ENCODE peak calls at places on chromosomes 2 and 18, in eight cellular contexts. K, P, Y, X, G, B, L and R are unnamed samples.

GRCh38 chr2:81194176-81194575 is 889.6 kb upstream of the LRRTM1 start:
- DNase-seq in K (no peak), P (no peak), Y (no peak), X (no peak), G (no peak), B (no peak), L (no peak), R (no peak)

GRCh38 chr2:41040782-41041181 is 588.9 kb upstream of the SLC8A1 start:
- DNase-seq in K (no peak), P (no peak), Y (no peak), X (no peak), G (no peak), B (no peak), L (no peak), R (no peak)

GRCh38 chr18:44716697-44717163 is 36.0 kb downstream of the SETBP1 start:
- DNase-seq in K (no peak), P (no peak), Y (no peak), X (no peak), G (no peak), B (no peak), L (no peak), R (no peak)

GRCh38 chr2:74096061-74096460 is 51.7 kb downstream of the BOLA3 start:
- DNase-seq in K (no peak), P (peak), Y (no peak), X (no peak), G (no peak), B (no peak), L (no peak), R (no peak)

GRCh38 chr18:51110073-51110797 is 80.2 kb downstream of the SMAD4 start:
- DNase-seq in K (peak), P (peak), Y (peak), X (peak), G (peak), B (peak), L (peak), R (peak)

GRCh38 chr18:8121091-8121490 is 488.1 kb upstream of the RAB12 start:
- DNase-seq in K (no peak), P (no peak), Y (no peak), X (no peak), G (no peak), B (no peak), L (no peak), R (no peak)

GRCh38 chr2:110866496-110866895 is 134.1 kb downstream of the ACOXL start:
- DNase-seq in K (no peak), P (no peak), Y (no peak), X (no peak), G (no peak), B (no peak), L (no peak), R (no peak)

GRCh38 chr2:240477916-240478315 is 42.5 kb downstream of the GPC1 start:
- DNase-seq in K (no peak), P (peak), Y (no peak), X (no peak), G (no peak), B (no peak), L (no peak), R (no peak)

GRCh38 chr2:240596080-240596460 is 9.5 kb downstream of the CAPN10 start:
- DNase-seq in K (no peak), P (no peak), Y (no peak), X (no peak), G (peak), B (no peak), L (no peak), R (no peak)

GRCh38 chr18:48244530-48244929 is 164.7 kb downstream of the ZBTB7C start:
- DNase-seq in K (no peak), P (no peak), Y (no peak), X (no peak), G (no peak), B (no peak), L (no peak), R (no peak)

GRCh38 chr2:134411279-134411827 is 157.5 kb downstream of the MGAT5 start:
- DNase-seq in K (no peak), P (no peak), Y (no peak), X (no peak), G (no peak), B (no peak), L (no peak), R (no peak)

GRCh38 chr2:32058130-32058529 is 5.2 kb upstream of the SPAST start:
- DNase-seq in K (no peak), P (no peak), Y (no peak), X (no peak), G (no peak), B (no peak), L (peak), R (no peak)

GRCh38 chr18:32450026-32450681 is 20.5 kb downstream of the GAREM1 start:
- DNase-seq in K (no peak), P (no peak), Y (no peak), X (no peak), G (no peak), B (no peak), L (no peak), R (no peak)

GRCh38 chr18:51154664-51155063 is 42.8 kb downstream of the MEX3C start:
- DNase-seq in K (no peak), P (no peak), Y (no peak), X (no peak), G (no peak), B (no peak), L (no peak), R (no peak)

GRCh38 chr2:72112421-72112820 is 35.2 kb downstream of the CYP26B1 start:
- DNase-seq in K (no peak), P (no peak), Y (peak), X (no peak), G (no peak), B (peak), L (peak), R (no peak)

GRCh38 chr2:54634012-54634411 is 89.5 kb upstream of the EML6 start:
- DNase-seq in K (no peak), P (no peak), Y (no peak), X (no peak), G (no peak), B (peak), L (peak), R (no peak)

GRCh38 chr2:213147550-213147949 is 3.9 kb downstream of the IKZF2 start:
- DNase-seq in K (no peak), P (no peak), Y (no peak), X (no peak), G (no peak), B (no peak), L (no peak), R (no peak)

GRCh38 chr2:213149949-213150314 is 1.5 kb downstream of the IKZF2 start:
- DNase-seq in K (no peak), P (no peak), Y (no peak), X (no peak), G (no peak), B (no peak), L (no peak), R (no peak)

GRCh38 chr2:213150315-213150951 is 979 bp downstream of the IKZF2 start:
- DNase-seq in K (no peak), P (peak), Y (peak), X (peak), G (no peak), B (no peak), L (peak), R (peak)

GRCh38 chr2:213148572-213149331 is 2.7 kb downstream of the IKZF2 start:
- DNase-seq in K (no peak), P (no peak), Y (no peak), X (no peak), G (no peak), B (no peak), L (no peak), R (no peak)

GRCh38 chr2:213149332-213149875 is 2.0 kb downstream of the IKZF2 start:
- DNase-seq in K (no peak), P (no peak), Y (no peak), X (no peak), G (no peak), B (no peak), L (peak), R (no peak)
- TF ChIP-seq CTCF in K (no peak), P (no peak), Y (no peak), X (no peak), G (no peak), B (no peak), L (no peak), R (no peak)

GRCh38 chr2:11658623-11659475 is 11.1 kb downstream of the NTSR2 start:
- DNase-seq in K (peak), P (no peak), Y (no peak), X (no peak), G (no peak), B (no peak), L (no peak), R (no peak)

GRCh38 chr2:11658208-11658607 is 11.8 kb downstream of the NTSR2 start:
- DNase-seq in K (peak), P (no peak), Y (peak), X (no peak), G (no peak), B (no peak), L (no peak), R (no peak)

GRCh38 chr2:11656671-11657101 is 13.3 kb downstream of the NTSR2 start:
- DNase-seq in K (peak), P (no peak), Y (peak), X (no peak), G (no peak), B (no peak), L (no peak), R (peak)

GRCh38 chr2:11657195-11657594 is 12.8 kb downstream of the NTSR2 start:
- DNase-seq in K (no peak), P (no peak), Y (no peak), X (no peak), G (no peak), B (no peak), L (no peak), R (no peak)

DNA sequence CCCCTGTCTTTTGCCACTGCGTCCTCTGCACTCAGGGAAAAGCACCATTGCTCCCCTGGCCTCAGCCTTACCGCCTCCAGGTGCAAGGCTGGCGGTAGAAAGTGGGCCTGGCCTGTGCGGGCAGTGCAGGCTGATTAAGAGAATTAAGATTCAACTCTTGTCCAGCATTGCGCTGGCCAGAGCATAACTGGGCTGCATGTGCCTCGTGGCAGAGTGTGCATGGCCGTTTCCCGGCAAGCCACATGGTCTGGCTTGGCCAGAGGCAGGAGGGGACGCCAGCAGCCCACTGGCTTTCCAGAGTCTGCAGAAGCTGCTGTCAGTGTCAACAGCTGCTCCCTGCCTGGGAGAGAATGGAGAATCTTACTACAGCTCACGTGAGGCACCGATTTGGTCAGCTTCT is 12.3 kb downstream of the NTSR2 start:
- DNase-seq in K (peak), P (no peak), Y (no peak), X (no peak), G (no peak), B (no peak), L (no peak), R (no peak)
- TF ChIP-seq CTCF in K (no peak), P (no peak), Y (no peak), X (no peak), G (no peak), B (no peak), L (no peak), R (no peak)

GRCh38 chr18:75045249-75045648 is 163.7 kb downstream of the PTGR3 start:
- DNase-seq in K (no peak), P (no peak), Y (no peak), X (no peak), G (no peak), B (no peak), L (no peak), R (no peak)

GRCh38 chr18:75043478-75043877 is 165.5 kb downstream of the PTGR3 start:
- DNase-seq in K (no peak), P (no peak), Y (no peak), X (no peak), G (no peak), B (no peak), L (no peak), R (no peak)

GRCh38 chr18:75044296-75044695 is 164.6 kb downstream of the PTGR3 start:
- DNase-seq in K (no peak), P (no peak), Y (no peak), X (no peak), G (no peak), B (no peak), L (no peak), R (no peak)

GRCh38 chr18:75044791-75045190 is 164.1 kb downstream of the PTGR3 start:
- DNase-seq in K (no peak), P (no peak), Y (no peak), X (no peak), G (no peak), B (no peak), L (no peak), R (no peak)

DNA sequence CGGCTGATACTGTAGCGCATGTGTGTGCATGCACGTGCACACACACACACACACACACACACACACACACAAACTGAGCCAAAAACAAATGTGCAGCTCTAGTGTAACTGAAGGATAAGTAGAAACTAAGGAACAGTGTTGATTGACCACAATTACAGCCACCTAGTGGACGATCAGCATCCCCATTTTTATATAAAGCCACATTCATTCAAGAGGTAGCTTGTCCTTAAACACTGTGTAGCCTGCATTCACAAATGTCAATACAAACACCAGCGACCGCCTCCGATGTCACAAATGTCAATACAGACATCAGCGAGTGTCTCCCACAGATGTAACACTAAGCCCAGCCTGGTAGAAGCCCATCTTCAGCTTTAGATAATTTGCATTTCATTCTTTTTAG is 167.4 kb downstream of the PTGR3 start:
- DNase-seq in K (no peak), P (no peak), Y (peak), X (no peak), G (no peak), B (peak), L (peak), R (no peak)
- TF ChIP-seq CTCF in K (peak), P (peak), Y (peak), X (no peak), G (no peak), B (peak), L (peak), R (peak)

GRCh38 chr2:233098615-233099014 is 38.5 kb downstream of the INPP5D start:
- DNase-seq in K (no peak), P (peak), Y (no peak), X (peak), G (no peak), B (no peak), L (peak), R (peak)
- TF ChIP-seq CTCF in K (peak), P (peak), Y (no peak), X (no peak), G (no peak), B (peak), L (peak), R (peak)

DNA sequence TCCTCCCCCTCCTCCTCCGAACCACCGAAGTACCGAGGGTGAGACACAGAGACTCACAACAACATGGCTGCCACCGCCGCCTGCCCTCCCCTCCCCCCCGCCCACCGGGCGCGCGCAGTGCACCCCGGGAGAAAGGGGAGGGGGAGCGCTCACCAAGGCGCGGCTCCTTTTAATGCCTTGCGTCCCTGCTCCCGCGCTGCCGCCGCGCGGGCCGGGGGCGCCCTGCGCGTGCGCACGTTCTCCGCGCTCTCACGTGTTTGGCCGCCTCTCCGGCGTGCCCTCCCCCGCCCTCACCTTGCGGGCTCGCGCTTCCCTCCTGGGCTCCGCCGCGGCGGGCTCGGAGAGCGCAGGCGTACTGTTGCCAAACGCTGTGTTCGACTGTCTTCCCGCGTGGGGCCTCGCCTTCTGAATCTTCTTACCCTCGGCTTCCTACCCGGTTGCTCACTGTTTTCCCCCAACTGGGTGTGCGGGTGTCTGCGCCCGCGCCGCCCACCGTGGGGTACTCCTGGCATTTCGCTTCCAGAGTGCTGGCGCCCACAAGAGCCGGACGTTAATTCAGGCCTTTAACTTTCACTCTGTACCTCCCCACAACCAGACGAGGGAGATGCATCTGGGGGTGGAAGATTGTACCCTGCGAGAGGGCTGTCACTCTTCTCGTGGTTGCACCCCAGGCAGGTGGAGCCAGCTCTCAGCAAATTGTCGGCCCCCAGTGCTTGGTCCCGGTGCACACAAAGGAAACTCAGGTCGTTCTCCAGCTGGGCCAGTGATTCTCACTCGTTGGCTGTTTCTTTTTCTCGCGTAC is at the start of gene PUM2:
- DNase-seq in K (peak), P (peak), Y (peak), X (peak), G (peak), B (peak), L (peak), R (peak)
- TF ChIP-seq CTCF in K (no peak), P (no peak), Y (no peak), X (no peak), G (peak), B (no peak), L (no peak), R (no peak)

GRCh38 chr18:57135705-57136104 is 11.2 kb upstream of the BOD1L2 start:
- DNase-seq in K (no peak), P (no peak), Y (no peak), X (no peak), G (no peak), B (no peak), L (no peak), R (no peak)
- TF ChIP-seq CTCF in K (peak), P (peak), Y (no peak), X (no peak), G (no peak), B (no peak), L (no peak), R (no peak)

DNA sequence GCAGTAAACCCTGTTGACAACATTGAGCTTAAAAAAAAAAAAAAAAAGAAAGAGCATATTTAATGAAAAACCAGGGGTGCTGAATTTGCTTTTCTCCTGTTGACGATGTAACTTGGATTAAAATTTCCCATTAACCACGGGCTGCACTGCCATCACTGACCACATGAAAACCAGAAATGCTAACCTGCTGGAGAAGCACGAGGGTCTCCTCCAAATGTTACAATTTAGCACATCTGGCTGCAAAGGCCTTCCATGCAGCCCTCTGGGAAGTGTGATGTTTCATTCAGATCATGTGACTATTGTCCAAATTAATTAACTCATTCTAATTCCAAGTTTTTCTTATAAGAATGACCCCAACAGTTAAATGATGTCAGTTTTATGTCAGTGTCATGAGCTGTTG is 26.9 kb upstream of the SERPINB12 start:
- DNase-seq in K (no peak), P (no peak), Y (no peak), X (no peak), G (no peak), B (no peak), L (no peak), R (no peak)
- TF ChIP-seq CTCF in K (peak), P (no peak), Y (no peak), X (peak), G (no peak), B (no peak), L (no peak), R (no peak)